ENCODE peak calls at places on chromosome 21, in five cellular contexts. One of them, this sample, is unnamed.

GRCh38 chr21:23968722-23969647 is 1638.3 kb downstream of the MRPL39 start:
- DNase-seq in fibroblast of the aortic adventitia: peak
- DNase-seq in T-helper 1 cell: peak
- DNase-seq in GM10248: peak
- DNase-seq in nucleus accumbens: no peak
- DNase-seq in this sample: no peak

GRCh38 chr21:42865361-42866160 is 13.8 kb downstream of the WDR4 start:
- DNase-seq in GM10248: no peak
- DNase-seq in nucleus accumbens: no peak
- DNase-seq in T-helper 1 cell: no peak
- DNase-seq in fibroblast of the aortic adventitia: no peak
- DNase-seq in this sample: peak

GRCh38 chr21:16424331-16424749 is 694.6 kb downstream of the USP25 start:
- DNase-seq in T-helper 1 cell: no peak
- DNase-seq in fibroblast of the aortic adventitia: peak
- DNase-seq in GM10248: no peak
- DNase-seq in nucleus accumbens: no peak
- DNase-seq in this sample: no peak

GRCh38 chr21:17585875-17586450 is 26.7 kb downstream of the BTG3 start:
- DNase-seq in GM10248: peak
- DNase-seq in fibroblast of the aortic adventitia: peak
- DNase-seq in nucleus accumbens: no peak
- DNase-seq in T-helper 1 cell: peak
- DNase-seq in this sample: no peak

GRCh38 chr21:42187976-42188653 is 30.8 kb upstream of the ABCG1 start:
- DNase-seq in T-helper 1 cell: peak
- DNase-seq in nucleus accumbens: no peak
- DNase-seq in fibroblast of the aortic adventitia: peak
- DNase-seq in GM10248: peak
- DNase-seq in this sample: no peak

GRCh38 chr21:17682924-17683323 is 70.2 kb upstream of the BTG3 start:
- DNase-seq in GM10248: no peak
- DNase-seq in T-helper 1 cell: no peak
- DNase-seq in nucleus accumbens: no peak
- DNase-seq in fibroblast of the aortic adventitia: no peak
- DNase-seq in this sample: no peak

GRCh38 chr21:40134731-40135492 is 267.7 kb downstream of the PCP4 start:
- DNase-seq in fibroblast of the aortic adventitia: no peak
- DNase-seq in nucleus accumbens: no peak
- DNase-seq in T-helper 1 cell: no peak
- DNase-seq in GM10248: no peak
- DNase-seq in this sample: no peak

GRCh38 chr21:41360072-41360821 is 1.6 kb upstream of the MX2 start:
- DNase-seq in GM10248: no peak
- DNase-seq in fibroblast of the aortic adventitia: peak
- DNase-seq in nucleus accumbens: no peak
- DNase-seq in T-helper 1 cell: no peak
- DNase-seq in this sample: no peak

GRCh38 chr21:30268608-30269197 is 14.0 kb downstream of the KRTAP24-1 start:
- DNase-seq in nucleus accumbens: no peak
- DNase-seq in T-helper 1 cell: peak
- DNase-seq in GM10248: no peak
- DNase-seq in fibroblast of the aortic adventitia: no peak
- DNase-seq in this sample: no peak

GRCh38 chr21:31282095-31282709 is 61.9 kb downstream of the TIAM1 start:
- DNase-seq in fibroblast of the aortic adventitia: peak
- DNase-seq in T-helper 1 cell: no peak
- DNase-seq in nucleus accumbens: no peak
- DNase-seq in GM10248: no peak
- DNase-seq in this sample: no peak

GRCh38 chr21:35436899-35437298 is 387.8 kb upstream of the RUNX1 start:
- DNase-seq in GM10248: no peak
- DNase-seq in T-helper 1 cell: no peak
- DNase-seq in fibroblast of the aortic adventitia: no peak
- DNase-seq in nucleus accumbens: no peak
- DNase-seq in this sample: no peak

GRCh38 chr21:33199516-33200217 is 30.1 kb upstream of the IFNAR2 start:
- DNase-seq in T-helper 1 cell: peak
- DNase-seq in nucleus accumbens: peak
- DNase-seq in fibroblast of the aortic adventitia: peak
- DNase-seq in GM10248: peak
- DNase-seq in this sample: peak

GRCh38 chr21:45880097-45881068 is 101.2 kb upstream of the COL6A1 start:
- DNase-seq in GM10248: peak
- DNase-seq in fibroblast of the aortic adventitia: peak
- DNase-seq in T-helper 1 cell: peak
- DNase-seq in nucleus accumbens: no peak
- DNase-seq in this sample: no peak

GRCh38 chr21:34733866-34734265 is 65.1 kb downstream of the CLIC6 start:
- DNase-seq in fibroblast of the aortic adventitia: peak
- DNase-seq in T-helper 1 cell: no peak
- DNase-seq in GM10248: no peak
- DNase-seq in nucleus accumbens: no peak
- DNase-seq in this sample: no peak

GRCh38 chr21:39006653-39007417 is 176.4 kb downstream of the PSMG1 start:
- DNase-seq in fibroblast of the aortic adventitia: peak
- DNase-seq in nucleus accumbens: no peak
- DNase-seq in GM10248: no peak
- DNase-seq in T-helper 1 cell: no peak
- DNase-seq in this sample: no peak

GRCh38 chr21:29265690-29266479 is 32.8 kb upstream of the BACH1 start:
- DNase-seq in GM10248: peak
- DNase-seq in T-helper 1 cell: no peak
- DNase-seq in nucleus accumbens: no peak
- DNase-seq in fibroblast of the aortic adventitia: peak
- DNase-seq in this sample: no peak

GRCh38 chr21:16588433-16588860 is 858.7 kb downstream of the USP25 start:
- DNase-seq in fibroblast of the aortic adventitia: peak
- DNase-seq in T-helper 1 cell: no peak
- DNase-seq in GM10248: no peak
- DNase-seq in nucleus accumbens: peak
- DNase-seq in this sample: peak

GRCh38 chr21:41715649-41716321 is 51.1 kb downstream of the RIPK4 start:
- DNase-seq in T-helper 1 cell: no peak
- DNase-seq in fibroblast of the aortic adventitia: no peak
- DNase-seq in GM10248: no peak
- DNase-seq in nucleus accumbens: no peak
- DNase-seq in this sample: no peak

GRCh38 chr21:46295996-46296752 is 10.0 kb downstream of the YBEY start:
- DNase-seq in nucleus accumbens: no peak
- DNase-seq in T-helper 1 cell: no peak
- DNase-seq in fibroblast of the aortic adventitia: peak
- DNase-seq in GM10248: peak
- DNase-seq in this sample: no peak